ENCODE peak calls at places on chromosome 9, in seven cellular contexts. N, Q, O, X, F, M and B are unnamed samples.

GRCh38 chr9:118829334-118829733 is 539.9 kb downstream of the BRINP1 start:
- DNase-seq in N (no peak), Q (no peak), O (no peak), X (no peak), F (no peak), M (no peak), B (no peak)

GRCh38 chr9:15670884-15671283 is 118.0 kb downstream of the CCDC171 start:
- DNase-seq in N (no peak), Q (no peak), O (no peak), X (no peak), F (no peak), M (no peak), B (no peak)

GRCh38 chr9:91160599-91161464 is 200.9 kb downstream of the AUH start:
- DNase-seq in N (no peak), Q (peak), O (no peak), X (no peak), F (no peak), M (no peak), B (no peak)

GRCh38 chr9:110555971-110556370 is 23.6 kb downstream of the SVEP1 start:
- DNase-seq in N (no peak), Q (no peak), O (no peak), X (no peak), F (peak), M (peak), B (no peak)

GRCh38 chr9:83981126-83981871 is 694 bp downstream of the RMI1 start:
- DNase-seq in N (no peak), Q (no peak), O (peak), X (peak), F (peak), M (peak), B (no peak)

GRCh38 chr9:97895695-97896332 is 26.5 kb downstream of the TRMO start:
- DNase-seq in N (no peak), Q (peak), O (no peak), X (no peak), F (no peak), M (peak), B (peak)

GRCh38 chr9:131661954-131662621 is 77.8 kb downstream of the RAPGEF1 start:
- DNase-seq in N (no peak), Q (no peak), O (peak), X (no peak), F (no peak), M (no peak), B (no peak)

GRCh38 chr9:73981405-73981804 is 515.7 kb upstream of the RORB start:
- DNase-seq in N (no peak), Q (no peak), O (no peak), X (no peak), F (no peak), M (no peak), B (no peak)

GRCh38 chr9:21611896-21612295 is 129.8 kb upstream of the IFNE start:
- DNase-seq in N (no peak), Q (no peak), O (no peak), X (no peak), F (no peak), M (peak), B (no peak)

GRCh38 chr9:136799079-136799853 is 3.1 kb downstream of the CCDC183 start:
- DNase-seq in N (no peak), Q (no peak), O (no peak), X (no peak), F (no peak), M (no peak), B (no peak)

GRCh38 chr9:136645343-136645902 is 17.3 kb upstream of the EGFL7 start:
- DNase-seq in N (no peak), Q (no peak), O (no peak), X (no peak), F (no peak), M (no peak), B (no peak)

GRCh38 chr9:108672475-108673065 is 183.2 kb downstream of the ACTL7B start:
- DNase-seq in N (no peak), Q (no peak), O (no peak), X (no peak), F (no peak), M (peak), B (no peak)

GRCh38 chr9:108053555-108054061 is 564.0 kb upstream of the KLF4 start:
- DNase-seq in N (no peak), Q (no peak), O (no peak), X (no peak), F (peak), M (no peak), B (no peak)

GRCh38 chr9:91837982-91838731 is 111.9 kb downstream of the ROR2 start:
- DNase-seq in N (no peak), Q (no peak), O (no peak), X (no peak), F (peak), M (peak), B (no peak)

GRCh38 chr9:133768859-133769510 is 30.8 kb upstream of the SARDH start:
- DNase-seq in N (no peak), Q (no peak), O (no peak), X (no peak), F (no peak), M (no peak), B (no peak)
- TF ChIP-seq CTCF in N (no peak), Q (no peak), O (no peak), X (no peak), F (no peak), M (no peak), B (no peak)

DNA sequence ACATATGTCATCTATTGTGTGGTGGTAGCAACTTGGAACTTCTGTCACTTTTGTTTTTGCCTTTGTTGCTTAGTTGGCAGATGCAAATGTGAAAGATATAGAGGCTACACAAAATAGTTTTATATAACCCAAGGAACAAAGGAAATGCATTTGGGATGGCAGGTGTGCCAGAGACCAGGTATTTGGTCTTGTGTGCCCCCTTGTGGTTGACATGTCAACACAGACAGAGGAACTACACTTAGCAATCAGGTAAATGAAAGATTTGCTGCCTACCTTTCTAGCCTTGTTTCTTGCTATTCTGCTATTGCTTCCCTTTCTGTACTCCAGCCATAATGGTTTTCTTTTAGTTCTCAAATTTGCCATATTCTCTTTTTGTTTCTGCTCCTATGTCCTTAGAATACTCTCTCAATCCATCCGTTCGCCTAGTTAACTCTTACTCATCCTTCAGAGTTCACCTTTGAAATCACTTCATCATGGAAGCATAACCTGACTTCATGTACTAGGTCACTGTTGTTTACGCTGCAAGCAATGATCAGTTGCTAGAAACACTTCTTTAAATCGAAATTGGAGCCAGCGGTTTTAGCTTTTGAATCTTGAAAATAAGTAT is 119.5 kb downstream of the TRPM3 start:
- DNase-seq in N (peak), Q (no peak), O (peak), X (no peak), F (no peak), M (peak), B (peak)
- TF ChIP-seq CTCF in N (peak), Q (peak), O (peak), X (peak), F (peak), M (peak), B (peak)

DNA sequence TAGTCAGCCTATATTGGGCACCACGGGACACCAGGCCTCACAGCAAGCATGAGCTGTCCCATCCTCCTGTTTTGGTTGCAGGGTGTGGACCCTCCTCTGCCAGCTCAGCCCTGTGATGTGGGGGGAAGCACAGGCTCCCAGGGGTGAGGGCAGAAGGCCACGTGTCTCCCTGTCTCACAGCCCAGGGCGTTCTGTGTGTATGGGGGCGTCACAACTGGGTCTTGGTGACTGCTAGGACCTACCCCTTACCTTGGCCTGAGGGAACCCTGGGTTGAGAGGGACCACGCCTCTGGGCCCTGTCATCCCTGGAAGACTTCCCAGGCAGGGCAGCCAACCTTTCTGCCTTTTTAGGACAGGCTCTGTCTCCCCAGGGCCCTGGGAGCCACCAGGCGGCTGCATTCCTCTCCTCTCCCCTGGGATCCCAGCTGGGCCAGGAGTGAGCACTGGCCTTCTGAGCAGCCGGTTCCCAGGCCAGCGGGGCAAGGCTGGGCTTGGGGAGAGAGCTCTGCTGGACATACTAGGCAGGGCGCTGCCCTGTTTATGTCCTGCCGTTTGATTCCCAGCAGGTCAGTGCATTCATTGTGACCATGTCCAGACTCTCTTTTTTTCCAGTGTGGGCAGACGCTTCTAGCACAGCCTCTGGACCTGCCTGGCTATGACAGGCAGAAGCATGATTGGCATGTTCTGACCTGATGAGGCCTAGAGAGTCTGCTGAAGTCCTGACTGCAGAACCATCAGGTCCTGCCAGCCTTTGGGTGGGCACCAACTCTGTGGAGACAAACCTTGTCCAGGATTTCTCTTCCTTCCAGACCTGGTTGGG is 97.5 kb downstream of the DAB2IP start:
- DNase-seq in N (no peak), Q (no peak), O (no peak), X (no peak), F (peak), M (no peak), B (no peak)
- TF ChIP-seq CTCF in N (no peak), Q (no peak), O (no peak), X (no peak), F (no peak), M (no peak), B (no peak)

DNA sequence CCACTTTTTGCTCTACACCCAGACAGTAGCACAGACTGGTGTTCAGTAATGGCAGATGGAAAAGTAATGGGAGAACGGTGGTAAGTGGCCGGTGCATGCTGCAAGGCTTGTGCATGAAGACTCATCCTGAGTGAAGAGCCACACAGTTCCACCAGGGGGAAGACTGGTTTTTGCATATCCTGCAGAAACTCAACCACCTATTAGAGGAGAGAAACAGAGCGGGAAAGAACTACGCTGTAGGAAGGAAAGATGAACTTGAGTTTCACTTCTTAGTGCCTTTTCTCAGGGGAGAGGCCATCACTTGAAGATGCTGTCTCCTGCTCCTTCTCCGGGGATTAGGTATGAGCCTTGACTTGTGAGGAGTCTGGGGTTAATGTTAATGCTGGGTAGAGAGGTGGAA is 9.4 kb upstream of the PRSS3 start:
- DNase-seq in N (no peak), Q (no peak), O (no peak), X (no peak), F (no peak), M (no peak), B (no peak)
- TF ChIP-seq CTCF in N (peak), Q (peak), O (no peak), X (peak), F (no peak), M (no peak), B (peak)

GRCh38 chr9:128493424-128493823 is 11.1 kb upstream of the GLE1 start:
- DNase-seq in N (no peak), Q (no peak), O (no peak), X (no peak), F (no peak), M (no peak), B (no peak)

GRCh38 chr9:128497824-128498610 is 6.5 kb upstream of the GLE1 start:
- DNase-seq in N (no peak), Q (no peak), O (no peak), X (no peak), F (no peak), M (no peak), B (no peak)

GRCh38 chr9:128494743-128495124 is 9.8 kb upstream of the GLE1 start:
- DNase-seq in N (no peak), Q (no peak), O (no peak), X (no peak), F (no peak), M (no peak), B (no peak)

GRCh38 chr9:128494108-128494742 is 10.3 kb upstream of the GLE1 start:
- DNase-seq in N (no peak), Q (no peak), O (no peak), X (no peak), F (peak), M (no peak), B (peak)

DNA sequence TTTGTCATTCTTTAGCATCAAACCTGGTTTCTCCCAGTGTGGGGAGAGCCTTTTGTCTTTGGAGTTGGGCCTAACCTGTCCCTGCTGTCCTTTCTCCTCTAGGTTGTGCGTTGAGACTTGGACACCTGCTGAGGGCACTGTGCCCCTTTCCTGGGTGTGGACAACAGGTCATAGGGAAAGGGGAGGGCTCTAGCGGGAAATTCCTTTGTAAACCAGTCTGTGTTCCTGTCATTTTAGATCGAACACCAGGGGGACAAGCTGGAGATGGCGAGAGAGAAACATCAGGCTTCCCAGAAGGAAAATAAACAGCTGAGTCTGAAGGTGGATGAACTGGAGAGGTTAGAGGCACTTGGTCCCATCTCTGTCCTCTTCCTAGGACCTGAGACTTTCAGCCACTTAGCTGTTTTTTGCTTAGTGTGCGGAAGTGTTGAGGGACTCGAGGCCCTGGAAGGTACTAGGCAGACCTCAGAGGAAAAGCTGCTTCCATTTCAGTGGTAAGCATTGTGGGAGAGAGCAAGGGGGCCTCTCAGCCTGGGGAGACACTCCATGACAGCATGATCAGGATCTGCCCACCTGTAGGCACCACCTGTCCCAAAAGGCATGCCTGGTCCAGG is 8.6 kb upstream of the GLE1 start:
- DNase-seq in N (no peak), Q (no peak), O (no peak), X (no peak), F (no peak), M (no peak), B (peak)
- TF ChIP-seq CTCF in N (no peak), Q (no peak), O (no peak), X (no peak), F (no peak), M (no peak), B (peak)

GRCh38 chr9:101904845-101905244 is 166.4 kb upstream of the GRIN3A start:
- DNase-seq in N (no peak), Q (no peak), O (no peak), X (no peak), F (no peak), M (no peak), B (no peak)
- TF ChIP-seq CTCF in N (no peak), Q (no peak), O (no peak), X (no peak), F (no peak), M (no peak), B (no peak)

GRCh38 chr9:133926165-133926856 is 65.8 kb downstream of the VAV2 start:
- DNase-seq in N (no peak), Q (no peak), O (no peak), X (no peak), F (no peak), M (no peak), B (no peak)

GRCh38 chr9:133928248-133928764 is 63.8 kb downstream of the VAV2 start:
- DNase-seq in N (no peak), Q (no peak), O (no peak), X (no peak), F (no peak), M (no peak), B (no peak)

GRCh38 chr9:133927041-133927440 is 65.1 kb downstream of the VAV2 start:
- DNase-seq in N (no peak), Q (no peak), O (peak), X (no peak), F (no peak), M (no peak), B (no peak)

GRCh38 chr9:133921866-133922265 is 70.3 kb downstream of the VAV2 start:
- DNase-seq in N (no peak), Q (no peak), O (no peak), X (no peak), F (no peak), M (no peak), B (no peak)

DNA sequence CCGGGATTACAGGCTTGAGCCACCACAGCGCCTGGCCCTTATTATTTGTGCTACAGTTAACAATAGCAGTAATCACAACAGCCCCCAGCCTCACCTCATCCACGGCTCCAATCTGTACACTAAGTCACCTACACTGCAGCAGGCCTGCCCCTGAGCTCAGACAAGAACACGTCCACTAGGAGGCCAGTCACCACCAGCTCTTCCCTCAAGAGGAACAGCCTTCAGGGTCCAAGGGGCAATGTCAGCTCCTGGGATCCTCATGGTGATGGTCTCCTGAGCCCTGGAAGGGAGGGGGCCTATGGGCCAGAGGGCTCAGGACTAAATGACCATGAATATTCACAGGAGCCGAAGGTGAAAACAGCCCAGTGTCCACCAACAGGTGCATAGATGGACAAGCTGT is 67.7 kb downstream of the VAV2 start:
- DNase-seq in N (no peak), Q (no peak), O (no peak), X (no peak), F (no peak), M (no peak), B (no peak)
- TF ChIP-seq CTCF in N (no peak), Q (no peak), O (no peak), X (peak), F (no peak), M (no peak), B (no peak)

GRCh38 chr9:113633782-113634596 is 170.5 kb downstream of the RGS3 start:
- DNase-seq in N (no peak), Q (no peak), O (no peak), X (no peak), F (peak), M (no peak), B (no peak)

GRCh38 chr9:113631093-113631765 is 167.7 kb downstream of the RGS3 start:
- DNase-seq in N (no peak), Q (no peak), O (no peak), X (no peak), F (peak), M (no peak), B (no peak)

GRCh38 chr9:113634597-113635515 is 171.3 kb downstream of the RGS3 start:
- DNase-seq in N (no peak), Q (no peak), O (no peak), X (no peak), F (peak), M (no peak), B (peak)

GRCh38 chr9:113631811-113632665 is 168.5 kb downstream of the RGS3 start:
- DNase-seq in N (no peak), Q (no peak), O (no peak), X (no peak), F (peak), M (no peak), B (no peak)

DNA sequence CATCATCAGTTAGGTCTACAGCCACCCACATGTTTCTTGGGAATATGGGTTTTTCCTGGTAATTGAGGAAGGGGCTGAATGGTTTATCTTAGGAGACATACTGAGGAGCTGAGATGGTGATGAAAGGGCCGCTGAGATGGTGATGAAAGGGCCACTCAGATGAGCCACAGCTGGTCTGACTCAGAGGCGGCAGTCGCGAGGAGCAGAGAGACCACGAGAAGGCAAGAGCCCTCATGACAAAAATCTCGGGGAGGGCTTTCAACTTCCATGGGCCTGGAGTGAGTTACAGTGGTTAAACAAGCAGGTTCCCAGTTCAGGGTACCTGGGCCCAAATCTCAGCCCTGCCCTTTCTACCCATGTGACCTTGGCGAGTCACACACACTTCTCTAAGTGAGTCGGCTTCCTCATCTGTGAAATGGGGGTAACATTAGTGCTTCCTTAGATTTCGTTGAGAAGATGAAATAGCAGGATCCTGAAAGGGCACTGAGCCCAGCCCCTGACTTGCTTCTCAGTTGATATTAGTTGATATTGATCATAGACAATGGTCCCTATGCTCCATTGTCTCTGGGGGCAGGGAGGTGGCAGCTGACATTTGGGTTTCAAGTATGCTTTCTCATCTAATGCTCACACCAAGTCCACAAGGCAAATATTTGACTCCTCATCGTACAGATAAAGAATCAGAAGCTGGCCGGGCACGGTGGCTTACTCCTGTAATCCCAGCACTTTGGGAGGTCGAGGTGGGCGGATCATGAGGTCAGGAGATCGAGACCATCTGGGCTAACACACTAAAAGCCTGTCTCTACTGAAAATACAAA is 169.5 kb downstream of the RGS3 start:
- DNase-seq in N (no peak), Q (no peak), O (no peak), X (no peak), F (peak), M (no peak), B (no peak)
- TF ChIP-seq CTCF in N (no peak), Q (no peak), O (no peak), X (no peak), F (no peak), M (no peak), B (no peak)